ENCODE peak calls at places on chromosomes 11 and 22, in five cellular contexts. C is IMR-90, F is upper lobe of left lung, D is GM23248, Q is left lung. L is an unnamed sample. For H3K36me3, the result is how much of the 10 kb centered on the place peaks cover.

GRCh38 chr11:29641201-29641600 is 375.6 kb downstream of the KCNA4 start:
- DNase-seq in C (no peak), F (no peak), D (peak), Q (no peak), L (no peak)

GRCh38 chr11:14700593-14700992 is 57.0 kb downstream of the PDE3B start:
- DNase-seq in C (no peak), F (no peak), D (no peak), Q (no peak), L (no peak)

GRCh38 chr11:123303924-123304323 is 108.9 kb upstream of the CLMP start:
- DNase-seq in C (no peak), F (no peak), D (no peak), Q (no peak), L (no peak)

GRCh38 chr11:44634401-44635281 is 69.2 kb downstream of the CD82 start:
- DNase-seq in C (peak), F (no peak), D (peak), Q (no peak), L (no peak)

GRCh38 chr22:29265929-29266328 is 1.9 kb downstream of the RHBDD3 start:
- DNase-seq in C (no peak), F (no peak), D (no peak), Q (no peak), L (no peak)

GRCh38 chr22:40509401-40510134 is 127.0 kb downstream of the MRTFA start:
- DNase-seq in C (peak), F (no peak), D (peak), Q (no peak), L (no peak)

GRCh38 chr11:122754553-122755322 is 83.6 kb upstream of the CRTAM start:
- DNase-seq in C (no peak), F (no peak), D (peak), Q (no peak), L (peak)

GRCh38 chr11:125938418-125938817 is 7.4 kb upstream of the VSIG10L2 start:
- DNase-seq in C (no peak), F (no peak), D (no peak), Q (no peak), L (no peak)

GRCh38 chr11:134513585-134514120 is 101.6 kb upstream of the B3GAT1 start:
- DNase-seq in C (no peak), F (no peak), D (no peak), Q (peak), L (no peak)

GRCh38 chr11:79610139-79610538 is 169.3 kb upstream of the TENM4 start:
- DNase-seq in C (no peak), F (no peak), D (no peak), Q (no peak), L (no peak)

GRCh38 chr22:45503071-45503815 is 560 bp downstream of the FBLN1 start:
- DNase-seq in C (no peak), F (no peak), D (peak), Q (no peak), L (no peak)

GRCh38 chr11:118434123-118434552 is 2.2 kb upstream of the KMT2A start:
- DNase-seq in C (peak), F (no peak), D (peak), Q (no peak), L (no peak)

GRCh38 chr11:28146123-28146751 is 38.0 kb downstream of the METTL15 start:
- DNase-seq in C (peak), F (no peak), D (peak), Q (no peak), L (no peak)

GRCh38 chr11:86550757-86551156 is 121.7 kb downstream of the ME3 start:
- DNase-seq in C (no peak), F (no peak), D (no peak), Q (no peak), L (no peak)

GRCh38 chr11:1118755-1119275 is 38.9 kb upstream of the MUC5AC start:
- DNase-seq in C (no peak), F (no peak), D (no peak), Q (no peak), L (no peak)

GRCh38 chr11:116134450-116134849 is 630.2 kb upstream of the CADM1 start:
- DNase-seq in C (no peak), F (no peak), D (no peak), Q (no peak), L (no peak)

GRCh38 chr11:59754859-59755700 is at the start of gene STX3:
- DNase-seq in C (peak), F (peak), D (peak), Q (peak), L (peak)

GRCh38 chr11:59756845-59757244 is 1.7 kb downstream of the STX3 start:
- DNase-seq in C (peak), F (no peak), D (peak), Q (no peak), L (no peak)

GRCh38 chr11:59755701-59756495 is 722 bp downstream of the STX3 start:
- DNase-seq in C (peak), F (peak), D (peak), Q (peak), L (peak)

GRCh38 chr11:59754494-59754858 is 700 bp upstream of the STX3 start:
- DNase-seq in C (peak), F (no peak), D (peak), Q (no peak), L (no peak)

GRCh38 chr11:59756496-59756840 is 1.3 kb downstream of the STX3 start:
- DNase-seq in C (no peak), F (no peak), D (peak), Q (no peak), L (no peak)
- H3K4me3 ChIP-seq in C (no peak), F (peak), D (peak), Q (no peak), L (no peak)

DNA sequence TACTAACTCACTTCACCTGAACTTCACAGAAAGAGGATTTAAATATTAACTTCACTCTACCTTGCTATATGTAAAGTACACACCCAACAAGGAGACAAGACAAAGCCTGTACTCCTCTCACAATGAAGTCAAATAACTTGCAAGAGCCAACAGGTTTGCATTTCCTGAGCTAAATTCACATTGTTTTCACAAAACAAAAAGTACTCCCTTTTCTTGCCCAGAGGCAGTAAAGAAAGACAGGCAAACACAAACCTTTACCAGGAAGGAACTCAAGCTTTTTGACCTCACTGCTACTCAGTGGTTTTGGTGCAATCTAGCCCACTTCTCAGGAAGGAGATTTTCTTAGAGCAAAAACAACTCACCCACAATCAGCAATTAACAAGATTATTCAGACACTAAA is 15.7 kb downstream of the USP28 start:
- DNase-seq in C (no peak), F (no peak), D (no peak), Q (no peak), L (no peak)
- H3K27ac ChIP-seq in C (no peak), F (no peak), D (no peak), Q (no peak), L (no peak)

GRCh38 chr22:19225560-19225959 is 47.0 kb upstream of the SLC25A1 start:
- DNase-seq in C (no peak), F (no peak), D (no peak), Q (no peak), L (no peak)

GRCh38 chr22:19224985-19225384 is 46.4 kb upstream of the SLC25A1 start:
- DNase-seq in C (no peak), F (no peak), D (no peak), Q (no peak), L (no peak)

GRCh38 chr22:19224557-19224956 is 46.0 kb upstream of the SLC25A1 start:
- DNase-seq in C (no peak), F (no peak), D (no peak), Q (no peak), L (no peak)

GRCh38 chr22:19228174-19228573 is 49.6 kb upstream of the SLC25A1 start:
- DNase-seq in C (no peak), F (no peak), D (no peak), Q (no peak), L (no peak)

DNA sequence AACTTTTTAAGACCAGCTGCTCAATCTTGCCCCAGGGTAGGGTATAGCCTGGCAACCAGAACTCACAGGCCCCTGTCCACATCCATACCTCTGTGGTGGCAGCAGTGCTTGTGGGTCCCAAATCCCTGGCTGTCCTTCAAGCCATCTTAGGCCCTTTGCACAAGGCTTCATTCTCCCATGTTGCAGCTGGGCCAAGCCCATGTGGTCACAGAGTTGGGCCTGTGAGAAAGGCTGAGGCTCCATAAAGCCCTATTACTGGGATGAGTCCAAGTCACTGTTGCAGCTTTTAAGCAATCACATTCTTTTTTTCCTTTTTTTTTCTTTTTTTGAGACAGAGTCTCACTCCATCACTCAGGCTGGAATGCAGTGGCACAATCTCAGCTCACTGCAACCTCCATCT is 47.9 kb upstream of the SLC25A1 start:
- DNase-seq in C (no peak), F (no peak), D (no peak), Q (no peak), L (no peak)
- H3K36me3 ChIP-seq in C (under half), F (under half), D (under half), Q (under half), L (under half)

GRCh38 chr22:48098936-48099245 is 1336.4 kb downstream of the TBC1D22A start:
- DNase-seq in C (no peak), F (no peak), D (no peak), Q (no peak), L (no peak)
- H3K4me3 ChIP-seq in C (no peak), F (no peak), D (no peak), Q (no peak), L (no peak)

DNA sequence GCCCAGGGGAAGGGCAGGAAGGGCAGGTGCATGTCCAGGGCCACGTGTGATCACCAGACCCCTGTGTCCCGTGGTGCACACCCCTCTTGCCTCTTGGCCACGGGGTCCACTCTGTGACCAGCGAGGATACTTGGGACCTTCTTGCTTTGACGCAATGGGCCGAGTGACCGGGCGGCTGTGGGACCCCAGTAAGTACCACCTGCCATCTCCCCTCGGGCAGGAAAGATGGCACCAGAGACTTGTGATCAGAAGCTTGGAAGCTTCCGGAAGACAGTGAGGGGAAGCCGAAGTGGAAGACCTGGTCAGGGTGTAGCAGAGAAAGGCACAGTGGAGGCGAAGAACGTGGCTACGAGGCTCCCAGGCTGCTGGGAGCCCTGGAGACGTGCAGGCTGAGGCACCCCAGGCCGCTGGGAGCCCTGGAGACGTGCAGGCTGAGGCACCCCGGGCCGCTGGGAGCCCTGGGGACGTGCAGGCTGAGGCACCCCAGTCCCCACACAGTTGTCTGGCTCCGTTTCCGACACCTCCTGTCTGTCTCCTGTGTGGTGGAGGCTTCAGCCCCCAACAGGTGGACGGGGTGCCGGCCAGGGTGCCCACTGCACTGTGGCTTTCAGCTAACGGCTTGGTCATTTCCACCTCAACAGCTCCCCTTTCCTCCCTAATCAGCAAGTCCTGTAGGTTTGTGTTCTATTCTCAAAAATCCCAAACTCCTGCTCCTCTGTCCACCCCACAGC is 663.5 kb downstream of the BRD1 start:
- DNase-seq in C (no peak), F (no peak), D (no peak), Q (peak), L (no peak)
- H3K27ac ChIP-seq in C (no peak), F (no peak), D (no peak), Q (no peak), L (no peak)

GRCh38 chr11:72012897-72013721 is 14.4 kb downstream of the IL18BP start:
- DNase-seq in C (peak), F (peak), D (peak), Q (peak), L (no peak)

GRCh38 chr11:72012091-72012630 is 13.5 kb downstream of the IL18BP start:
- DNase-seq in C (no peak), F (no peak), D (no peak), Q (no peak), L (no peak)

GRCh38 chr11:72008728-72009127 is 10.0 kb downstream of the IL18BP start:
- DNase-seq in C (no peak), F (no peak), D (no peak), Q (no peak), L (no peak)

GRCh38 chr11:72009156-72009555 is 10.4 kb downstream of the IL18BP start:
- DNase-seq in C (no peak), F (no peak), D (no peak), Q (no peak), L (no peak)

DNA sequence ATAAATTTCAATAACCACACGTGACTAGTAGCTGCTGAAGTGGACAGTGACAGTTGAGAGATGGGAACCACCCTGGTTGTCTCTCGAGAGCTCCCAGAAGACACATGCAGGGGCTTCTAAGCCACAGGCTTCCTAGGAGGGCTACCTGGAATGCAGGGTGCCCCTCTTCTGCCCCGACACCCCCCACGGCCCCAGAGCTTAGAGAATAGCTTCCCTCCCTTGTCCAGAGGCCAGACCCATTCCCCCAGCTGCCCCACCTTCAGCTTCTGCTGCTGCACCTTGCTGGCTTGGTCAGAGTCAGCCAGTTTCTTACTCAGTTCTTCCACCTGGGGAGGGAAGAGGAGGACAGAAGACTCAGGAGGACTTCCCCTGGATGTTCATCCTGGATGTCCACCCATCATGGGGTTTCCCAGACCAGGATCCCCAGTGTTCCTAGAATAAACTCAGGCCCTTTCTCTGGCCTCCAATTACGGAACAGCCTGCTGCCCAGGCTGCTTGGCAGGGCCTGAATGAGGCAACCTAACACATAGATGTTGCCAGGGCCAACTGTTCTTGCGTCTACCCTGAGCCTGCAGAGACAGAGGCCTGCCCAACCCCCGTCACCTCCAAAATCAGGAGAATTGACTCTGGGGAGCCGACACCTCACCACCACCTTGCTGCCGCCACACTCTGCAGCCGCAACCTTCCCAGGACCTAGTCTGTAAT is 12.0 kb downstream of the IL18BP start:
- DNase-seq in C (no peak), F (no peak), D (no peak), Q (no peak), L (no peak)
- H3K36me3 ChIP-seq in C (half or more), F (half or more), D (half or more), Q (under half), L (half or more)

GRCh38 chr22:35299217-35299716 is 427 bp upstream of the TOM1 start:
- DNase-seq in C (no peak), F (no peak), D (peak), Q (no peak), L (no peak)
- H3K4me3 ChIP-seq in C (peak), F (peak), D (peak), Q (peak), L (peak)

DNA sequence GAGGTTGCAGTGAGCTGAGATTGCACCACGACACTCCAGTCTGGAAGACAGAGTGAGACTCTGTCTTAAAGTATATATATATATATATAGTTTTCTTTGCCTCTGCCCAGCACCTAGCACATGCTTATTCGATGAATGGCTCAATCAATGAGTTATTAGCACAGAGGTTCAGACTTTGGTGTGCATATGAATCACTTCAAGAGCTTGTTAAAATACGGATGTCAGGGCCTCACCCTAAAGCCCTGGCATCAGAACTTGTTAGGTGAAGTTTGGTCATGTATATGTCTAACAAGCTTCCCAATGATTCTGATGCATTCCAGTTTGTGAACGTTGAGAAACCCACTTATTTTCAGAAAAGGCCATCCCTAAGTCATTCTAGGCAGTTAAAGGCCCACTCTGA is 21.8 kb upstream of the TMEM86A start:
- DNase-seq in C (no peak), F (no peak), D (no peak), Q (no peak), L (no peak)
- H3K27ac ChIP-seq in C (no peak), F (no peak), D (no peak), Q (no peak), L (no peak)

GRCh38 chr22:50284479-50284878 is 14.3 kb upstream of the MAPK11 start:
- DNase-seq in C (no peak), F (no peak), D (no peak), Q (no peak), L (no peak)

GRCh38 chr22:50287731-50288130 is 17.6 kb upstream of the MAPK11 start:
- DNase-seq in C (no peak), F (no peak), D (no peak), Q (no peak), L (no peak)

GRCh38 chr22:50285568-50286229 is 15.5 kb upstream of the MAPK11 start:
- DNase-seq in C (no peak), F (no peak), D (no peak), Q (no peak), L (no peak)

GRCh38 chr22:50286275-50286674 is 16.1 kb upstream of the MAPK11 start:
- DNase-seq in C (no peak), F (no peak), D (no peak), Q (no peak), L (no peak)

GRCh38 chr22:50286701-50287318 is 16.6 kb upstream of the MAPK11 start:
- DNase-seq in C (no peak), F (no peak), D (no peak), Q (no peak), L (no peak)
- H3K36me3 ChIP-seq in C (half or more), F (half or more), D (under half), Q (under half), L (under half)

DNA sequence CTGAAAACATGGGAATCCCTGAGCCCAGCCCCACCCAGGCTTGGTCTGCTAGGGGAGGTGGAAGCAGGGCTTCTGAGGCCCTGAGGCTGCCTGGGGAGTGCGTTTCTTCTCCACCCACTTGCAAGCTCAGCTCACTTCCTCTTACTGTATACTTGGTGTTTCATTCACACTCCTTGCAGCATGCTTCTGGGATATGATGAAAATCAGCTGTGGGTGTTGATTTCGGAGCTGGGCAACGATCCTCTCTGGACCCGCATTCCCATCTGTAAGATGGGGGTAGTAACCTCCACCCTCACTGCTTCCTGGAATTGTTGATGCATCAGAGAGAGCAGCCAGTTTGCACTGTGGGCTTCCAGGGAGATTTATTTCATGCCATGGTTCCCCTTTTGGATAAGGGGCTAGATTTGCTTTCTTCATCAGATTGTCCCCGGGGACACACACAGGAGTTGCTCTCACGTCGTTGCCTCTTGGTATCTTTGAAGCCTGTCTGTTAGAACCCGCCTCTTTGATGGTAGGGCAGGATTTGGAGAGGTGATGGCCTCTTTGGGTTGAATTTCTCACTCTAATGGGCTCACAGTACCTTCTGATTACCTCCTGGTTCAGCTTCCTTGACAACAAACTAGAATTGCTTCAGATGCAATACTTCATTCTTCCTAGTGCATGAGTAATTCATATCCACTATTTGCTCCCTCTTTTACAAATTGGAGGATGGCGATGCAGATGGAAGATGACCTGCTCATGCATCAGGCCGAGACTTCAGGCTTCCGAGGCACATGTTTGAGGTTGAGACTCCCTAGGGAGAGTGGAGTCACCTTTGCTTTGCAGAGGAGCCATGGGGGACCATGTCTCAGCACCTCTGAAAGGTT is 40.4 kb downstream of the BCR start:
- DNase-seq in C (peak), F (no peak), D (peak), Q (no peak), L (no peak)
- H3K4me3 ChIP-seq in C (no peak), F (no peak), D (peak), Q (no peak), L (no peak)